ENCODE peak calls at places on chromosomes 2 and 18, in seven cellular contexts. One of them, this sample, is unnamed.

GRCh38 chr2:100978582-100979051 is 23.5 kb upstream of the RPL31 start:
- DNase-seq in A673: peak
- DNase-seq in HCT116: no peak
- DNase-seq in pancreas: no peak
- DNase-seq in GM12864: no peak
- DNase-seq in heart left ventricle: no peak
- DNase-seq in breast epithelium: no peak
- DNase-seq in this sample: no peak

GRCh38 chr18:9209230-9209629 is 72.6 kb downstream of the ANKRD12 start:
- DNase-seq in A673: peak
- DNase-seq in pancreas: no peak
- DNase-seq in GM12864: no peak
- DNase-seq in heart left ventricle: no peak
- DNase-seq in breast epithelium: no peak
- DNase-seq in HCT116: no peak
- DNase-seq in this sample: no peak

GRCh38 chr18:47422524-47422923 is 171.1 kb upstream of the SKOR2 start:
- DNase-seq in breast epithelium: no peak
- DNase-seq in heart left ventricle: no peak
- DNase-seq in pancreas: no peak
- DNase-seq in GM12864: no peak
- DNase-seq in HCT116: no peak
- DNase-seq in A673: peak
- DNase-seq in this sample: no peak

GRCh38 chr2:238860966-238861730 is 13.3 kb downstream of the TWIST2 start:
- DNase-seq in HCT116: no peak
- DNase-seq in breast epithelium: no peak
- DNase-seq in heart left ventricle: no peak
- DNase-seq in A673: no peak
- DNase-seq in pancreas: no peak
- DNase-seq in GM12864: no peak
- DNase-seq in this sample: no peak

GRCh38 chr2:17578466-17578928 is 38.0 kb downstream of the VSNL1 start:
- DNase-seq in GM12864: peak
- DNase-seq in breast epithelium: peak
- DNase-seq in A673: no peak
- DNase-seq in pancreas: no peak
- DNase-seq in HCT116: peak
- DNase-seq in heart left ventricle: no peak
- DNase-seq in this sample: no peak

GRCh38 chr2:9282128-9282527 is 75.5 kb downstream of the ASAP2 start:
- DNase-seq in GM12864: no peak
- DNase-seq in A673: no peak
- DNase-seq in HCT116: no peak
- DNase-seq in heart left ventricle: no peak
- DNase-seq in breast epithelium: no peak
- DNase-seq in pancreas: no peak
- DNase-seq in this sample: no peak

GRCh38 chr2:1795842-1796580 is 51.7 kb upstream of the PXDN start:
- DNase-seq in heart left ventricle: no peak
- DNase-seq in pancreas: no peak
- DNase-seq in HCT116: no peak
- DNase-seq in A673: no peak
- DNase-seq in GM12864: no peak
- DNase-seq in breast epithelium: no peak
- DNase-seq in this sample: no peak

GRCh38 chr18:1778496-1779178 is 792.7 kb downstream of the METTL4 start:
- DNase-seq in breast epithelium: no peak
- DNase-seq in GM12864: no peak
- DNase-seq in heart left ventricle: no peak
- DNase-seq in HCT116: no peak
- DNase-seq in pancreas: no peak
- DNase-seq in A673: no peak
- DNase-seq in this sample: no peak

GRCh38 chr18:23871410-23871809 is 143.1 kb upstream of the TTC39C start:
- DNase-seq in A673: peak
- DNase-seq in breast epithelium: peak
- DNase-seq in heart left ventricle: peak
- DNase-seq in GM12864: no peak
- DNase-seq in pancreas: peak
- DNase-seq in HCT116: no peak
- DNase-seq in this sample: peak

GRCh38 chr2:121532894-121533293 is 2.2 kb downstream of the RNU4ATAC start:
- DNase-seq in pancreas: no peak
- DNase-seq in HCT116: peak
- DNase-seq in A673: peak
- DNase-seq in breast epithelium: no peak
- DNase-seq in heart left ventricle: no peak
- DNase-seq in GM12864: no peak
- DNase-seq in this sample: no peak

GRCh38 chr2:188485496-188485895 is 193.8 kb downstream of the GULP1 start:
- DNase-seq in HCT116: no peak
- DNase-seq in heart left ventricle: no peak
- DNase-seq in pancreas: no peak
- DNase-seq in A673: no peak
- DNase-seq in breast epithelium: no peak
- DNase-seq in GM12864: no peak
- DNase-seq in this sample: no peak

GRCh38 chr2:204825054-204825453 is 279.8 kb downstream of the PARD3B start:
- DNase-seq in pancreas: no peak
- DNase-seq in HCT116: no peak
- DNase-seq in GM12864: no peak
- DNase-seq in A673: peak
- DNase-seq in breast epithelium: no peak
- DNase-seq in heart left ventricle: no peak
- DNase-seq in this sample: no peak

GRCh38 chr18:76619342-76620315 is 124.6 kb upstream of the ZNF516 start:
- DNase-seq in GM12864: no peak
- DNase-seq in heart left ventricle: peak
- DNase-seq in pancreas: peak
- DNase-seq in breast epithelium: peak
- DNase-seq in HCT116: no peak
- DNase-seq in A673: peak
- DNase-seq in this sample: no peak

GRCh38 chr2:195317533-195317932 is 339.5 kb upstream of the SLC39A10 start:
- DNase-seq in breast epithelium: no peak
- DNase-seq in A673: no peak
- DNase-seq in HCT116: no peak
- DNase-seq in heart left ventricle: no peak
- DNase-seq in GM12864: no peak
- DNase-seq in pancreas: no peak
- DNase-seq in this sample: no peak

GRCh38 chr2:195313976-195314375 is 343.1 kb upstream of the SLC39A10 start:
- DNase-seq in A673: no peak
- DNase-seq in heart left ventricle: no peak
- DNase-seq in pancreas: no peak
- DNase-seq in HCT116: no peak
- DNase-seq in GM12864: no peak
- DNase-seq in breast epithelium: no peak
- DNase-seq in this sample: no peak

GRCh38 chr2:195308163-195308562 is 348.9 kb upstream of the SLC39A10 start:
- DNase-seq in HCT116: no peak
- DNase-seq in GM12864: no peak
- DNase-seq in pancreas: no peak
- DNase-seq in A673: no peak
- DNase-seq in heart left ventricle: no peak
- DNase-seq in breast epithelium: no peak
- DNase-seq in this sample: no peak

GRCh38 chr2:195316485-195316884 is 340.5 kb upstream of the SLC39A10 start:
- DNase-seq in A673: no peak
- DNase-seq in pancreas: no peak
- DNase-seq in HCT116: no peak
- DNase-seq in breast epithelium: no peak
- DNase-seq in heart left ventricle: no peak
- DNase-seq in GM12864: no peak
- DNase-seq in this sample: no peak

GRCh38 chr2:195312662-195313061 is 344.4 kb upstream of the SLC39A10 start:
- DNase-seq in A673: peak
- DNase-seq in GM12864: no peak
- DNase-seq in HCT116: no peak
- DNase-seq in heart left ventricle: no peak
- DNase-seq in breast epithelium: no peak
- DNase-seq in pancreas: no peak
- DNase-seq in this sample: no peak
- TF ChIP-seq CTCF in A673: peak
- TF ChIP-seq CTCF in GM12864: no peak
- TF ChIP-seq CTCF in HCT116: no peak
- TF ChIP-seq CTCF in heart left ventricle: no peak
- TF ChIP-seq CTCF in breast epithelium: no peak
- TF ChIP-seq CTCF in pancreas: no peak
- TF ChIP-seq CTCF in this sample: no peak

GRCh38 chr18:45330170-45330594 is 285.1 kb upstream of the SLC14A2 start:
- DNase-seq in HCT116: no peak
- DNase-seq in heart left ventricle: no peak
- DNase-seq in A673: no peak
- DNase-seq in breast epithelium: no peak
- DNase-seq in GM12864: no peak
- DNase-seq in pancreas: no peak
- DNase-seq in this sample: no peak
- TF ChIP-seq CTCF in HCT116: no peak
- TF ChIP-seq CTCF in heart left ventricle: no peak
- TF ChIP-seq CTCF in A673: no peak
- TF ChIP-seq CTCF in breast epithelium: no peak
- TF ChIP-seq CTCF in GM12864: no peak
- TF ChIP-seq CTCF in pancreas: no peak
- TF ChIP-seq CTCF in this sample: no peak

GRCh38 chr2:221262651-221263050 is 309.5 kb downstream of the EPHA4 start:
- DNase-seq in heart left ventricle: no peak
- DNase-seq in breast epithelium: peak
- DNase-seq in A673: no peak
- DNase-seq in HCT116: no peak
- DNase-seq in GM12864: no peak
- DNase-seq in pancreas: no peak
- DNase-seq in this sample: no peak

GRCh38 chr2:221263572-221263971 is 308.5 kb downstream of the EPHA4 start:
- DNase-seq in pancreas: no peak
- DNase-seq in heart left ventricle: no peak
- DNase-seq in breast epithelium: no peak
- DNase-seq in GM12864: no peak
- DNase-seq in HCT116: no peak
- DNase-seq in A673: no peak
- DNase-seq in this sample: no peak

GRCh38 chr2:221268631-221269030 is 303.5 kb downstream of the EPHA4 start:
- DNase-seq in HCT116: no peak
- DNase-seq in A673: no peak
- DNase-seq in heart left ventricle: no peak
- DNase-seq in GM12864: no peak
- DNase-seq in pancreas: no peak
- DNase-seq in breast epithelium: no peak
- DNase-seq in this sample: no peak

GRCh38 chr2:221258464-221258863 is 313.6 kb downstream of the EPHA4 start:
- DNase-seq in heart left ventricle: no peak
- DNase-seq in pancreas: no peak
- DNase-seq in breast epithelium: no peak
- DNase-seq in HCT116: no peak
- DNase-seq in A673: no peak
- DNase-seq in GM12864: no peak
- DNase-seq in this sample: no peak

DNA sequence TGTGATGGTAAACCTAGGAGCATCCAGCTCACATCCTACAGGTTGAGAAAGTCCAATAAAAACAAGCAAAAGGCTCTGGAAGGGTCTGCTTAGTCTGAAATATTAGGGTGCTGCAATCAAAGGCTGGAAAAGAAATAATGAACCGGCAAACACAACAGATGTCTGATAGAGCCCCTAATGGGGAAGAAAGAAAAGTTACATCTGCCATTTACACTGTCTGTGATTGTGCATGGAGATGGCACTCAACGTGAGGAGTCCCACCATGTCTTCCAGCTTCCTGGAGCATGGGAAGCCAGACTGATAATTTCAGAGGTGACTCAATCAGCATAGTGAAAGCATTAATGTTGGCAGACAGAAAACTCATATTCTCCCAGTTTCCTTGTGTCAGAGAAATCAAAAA is 307.8 kb downstream of the EPHA4 start:
- DNase-seq in pancreas: no peak
- DNase-seq in breast epithelium: no peak
- DNase-seq in heart left ventricle: no peak
- DNase-seq in A673: peak
- DNase-seq in HCT116: no peak
- DNase-seq in GM12864: no peak
- DNase-seq in this sample: no peak
- TF ChIP-seq CTCF in pancreas: no peak
- TF ChIP-seq CTCF in breast epithelium: no peak
- TF ChIP-seq CTCF in heart left ventricle: no peak
- TF ChIP-seq CTCF in A673: peak
- TF ChIP-seq CTCF in HCT116: no peak
- TF ChIP-seq CTCF in GM12864: peak
- TF ChIP-seq CTCF in this sample: no peak

DNA sequence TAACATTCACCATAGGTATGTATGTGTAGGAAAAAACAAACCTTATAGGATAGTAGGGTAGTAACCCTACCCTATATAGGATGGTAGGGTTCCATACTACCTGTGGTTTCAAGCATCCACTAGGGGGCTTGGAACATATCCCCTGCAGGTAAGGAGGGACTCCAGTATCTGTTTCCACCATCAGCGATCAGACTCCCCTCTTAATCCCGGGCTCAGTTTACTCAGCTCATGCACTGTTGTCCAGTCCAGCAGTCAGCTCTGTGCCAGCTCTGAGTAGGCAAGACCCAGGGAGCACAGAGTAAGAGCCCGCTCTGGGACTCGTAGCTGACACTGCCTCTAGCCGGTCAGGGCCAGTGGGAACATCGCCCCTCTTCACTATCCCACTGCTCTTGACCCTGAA is 61.7 kb downstream of the MEX3C start:
- DNase-seq in GM12864: no peak
- DNase-seq in pancreas: no peak
- DNase-seq in A673: no peak
- DNase-seq in HCT116: peak
- DNase-seq in heart left ventricle: no peak
- DNase-seq in breast epithelium: no peak
- DNase-seq in this sample: no peak
- TF ChIP-seq CTCF in GM12864: peak
- TF ChIP-seq CTCF in pancreas: no peak
- TF ChIP-seq CTCF in A673: peak
- TF ChIP-seq CTCF in HCT116: peak
- TF ChIP-seq CTCF in heart left ventricle: no peak
- TF ChIP-seq CTCF in breast epithelium: no peak
- TF ChIP-seq CTCF in this sample: peak

DNA sequence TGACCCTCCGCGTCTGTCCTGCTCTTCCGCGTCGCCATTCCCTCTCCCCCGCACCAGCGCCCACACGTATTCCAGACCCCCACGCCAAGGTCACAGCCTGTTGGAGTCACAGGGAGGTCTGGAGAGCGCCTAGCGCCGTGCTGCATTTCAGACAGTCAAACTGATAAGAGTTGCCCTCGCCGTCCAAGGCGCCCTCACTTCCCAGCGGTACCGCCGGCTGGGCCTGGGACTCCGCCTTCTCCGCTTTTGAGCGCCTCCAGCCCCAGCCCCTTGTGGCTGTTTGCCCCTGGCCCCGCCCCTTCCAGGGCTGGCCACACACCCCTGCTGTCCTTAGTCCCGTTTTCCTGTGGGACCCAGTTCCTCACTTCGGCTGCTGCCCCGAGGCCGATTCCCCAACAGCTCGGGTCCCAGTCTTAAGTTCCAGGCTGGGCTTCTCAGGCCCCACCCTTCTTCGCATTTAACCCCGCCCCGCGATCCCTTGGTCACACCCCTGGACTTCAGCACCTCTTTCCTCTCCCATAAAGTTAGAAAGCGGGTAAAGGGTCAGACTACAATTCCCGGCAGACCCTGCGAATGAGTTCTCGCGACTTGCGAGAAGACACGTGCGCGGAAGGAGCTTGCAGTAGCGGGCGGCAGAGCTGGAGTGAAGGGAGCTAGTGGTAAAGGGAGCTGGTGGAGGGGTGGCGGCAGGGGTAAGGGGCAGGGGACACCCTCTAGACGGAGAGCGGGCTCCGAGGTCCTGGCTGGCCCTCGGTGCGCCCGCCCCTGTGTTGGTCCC is at the start of gene GMPPA:
- DNase-seq in pancreas: peak
- DNase-seq in breast epithelium: peak
- DNase-seq in GM12864: peak
- DNase-seq in HCT116: peak
- DNase-seq in A673: peak
- DNase-seq in heart left ventricle: peak
- DNase-seq in this sample: peak
- TF ChIP-seq CTCF in pancreas: no peak
- TF ChIP-seq CTCF in breast epithelium: no peak
- TF ChIP-seq CTCF in GM12864: no peak
- TF ChIP-seq CTCF in HCT116: no peak
- TF ChIP-seq CTCF in A673: no peak
- TF ChIP-seq CTCF in heart left ventricle: no peak
- TF ChIP-seq CTCF in this sample: no peak

This sample was measured in CD4-positive, alpha-beta T cell.